ENCODE peak calls at places on chromosomes 5 and 9, in ten cellular contexts. One of them, this sample, is unnamed.

GRCh38 chr5:56323505-56323904 is 90.4 kb upstream of the ANKRD55 start:
- DNase-seq in ELF-1: no peak
- DNase-seq in uterus: no peak
- DNase-seq in GM12865: no peak
- DNase-seq in heart left ventricle: no peak
- DNase-seq in SW480: peak
- DNase-seq in Calu3: peak
- DNase-seq in aorta: no peak
- DNase-seq in NCI-H460: no peak
- DNase-seq in ACHN: peak
- DNase-seq in this sample: peak

GRCh38 chr5:74625742-74626241 is 14.7 kb downstream of the ENC1 start:
- DNase-seq in aorta: no peak
- DNase-seq in ACHN: no peak
- DNase-seq in ELF-1: peak
- DNase-seq in NCI-H460: no peak
- DNase-seq in heart left ventricle: no peak
- DNase-seq in SW480: no peak
- DNase-seq in Calu3: peak
- DNase-seq in uterus: no peak
- DNase-seq in GM12865: no peak
- DNase-seq in this sample: no peak

GRCh38 chr9:19114680-19115270 is 12.1 kb upstream of the HAUS6 start:
- DNase-seq in uterus: no peak
- DNase-seq in NCI-H460: no peak
- DNase-seq in SW480: no peak
- DNase-seq in ACHN: no peak
- DNase-seq in Calu3: no peak
- DNase-seq in GM12865: no peak
- DNase-seq in aorta: no peak
- DNase-seq in heart left ventricle: no peak
- DNase-seq in ELF-1: no peak
- DNase-seq in this sample: no peak

GRCh38 chr5:148791334-148791667 is 35.1 kb upstream of the ADRB2 start:
- DNase-seq in NCI-H460: no peak
- DNase-seq in ELF-1: no peak
- DNase-seq in aorta: no peak
- DNase-seq in uterus: no peak
- DNase-seq in heart left ventricle: no peak
- DNase-seq in SW480: no peak
- DNase-seq in ACHN: peak
- DNase-seq in Calu3: no peak
- DNase-seq in GM12865: peak
- DNase-seq in this sample: peak

GRCh38 chr9:14343948-14344547 is 30.1 kb upstream of the NFIB start:
- DNase-seq in heart left ventricle: peak
- DNase-seq in uterus: no peak
- DNase-seq in ACHN: no peak
- DNase-seq in SW480: no peak
- DNase-seq in ELF-1: no peak
- DNase-seq in NCI-H460: no peak
- DNase-seq in GM12865: no peak
- DNase-seq in aorta: no peak
- DNase-seq in Calu3: no peak
- DNase-seq in this sample: no peak

GRCh38 chr9:20043461-20043860 is 254.6 kb upstream of the SLC24A2 start:
- DNase-seq in uterus: no peak
- DNase-seq in heart left ventricle: no peak
- DNase-seq in ELF-1: no peak
- DNase-seq in Calu3: no peak
- DNase-seq in aorta: no peak
- DNase-seq in SW480: no peak
- DNase-seq in NCI-H460: no peak
- DNase-seq in ACHN: no peak
- DNase-seq in GM12865: peak
- DNase-seq in this sample: no peak

GRCh38 chr9:135416771-135417290 is 62.8 kb upstream of the PPP1R26 start:
- DNase-seq in NCI-H460: no peak
- DNase-seq in ELF-1: no peak
- DNase-seq in ACHN: no peak
- DNase-seq in aorta: no peak
- DNase-seq in Calu3: no peak
- DNase-seq in GM12865: no peak
- DNase-seq in heart left ventricle: no peak
- DNase-seq in SW480: no peak
- DNase-seq in uterus: no peak
- DNase-seq in this sample: no peak

GRCh38 chr5:95969646-95970358 is 8.2 kb upstream of the ELL2 start:
- DNase-seq in heart left ventricle: no peak
- DNase-seq in NCI-H460: no peak
- DNase-seq in SW480: no peak
- DNase-seq in ELF-1: no peak
- DNase-seq in Calu3: no peak
- DNase-seq in ACHN: no peak
- DNase-seq in aorta: no peak
- DNase-seq in uterus: no peak
- DNase-seq in GM12865: no peak
- DNase-seq in this sample: peak

GRCh38 chr9:89814340-89815040 is 209.7 kb downstream of the GADD45G start:
- DNase-seq in Calu3: no peak
- DNase-seq in aorta: peak
- DNase-seq in SW480: no peak
- DNase-seq in uterus: peak
- DNase-seq in GM12865: peak
- DNase-seq in ELF-1: no peak
- DNase-seq in NCI-H460: no peak
- DNase-seq in ACHN: peak
- DNase-seq in heart left ventricle: no peak
- DNase-seq in this sample: peak

GRCh38 chr5:120604898-120605297 is 140.8 kb downstream of the PRR16 start:
- DNase-seq in ELF-1: no peak
- DNase-seq in Calu3: peak
- DNase-seq in heart left ventricle: no peak
- DNase-seq in GM12865: no peak
- DNase-seq in NCI-H460: peak
- DNase-seq in aorta: no peak
- DNase-seq in SW480: no peak
- DNase-seq in uterus: no peak
- DNase-seq in ACHN: peak
- DNase-seq in this sample: no peak

GRCh38 chr9:81125446-81126092 is 563.8 kb downstream of the TLE1 start:
- DNase-seq in NCI-H460: no peak
- DNase-seq in uterus: no peak
- DNase-seq in aorta: no peak
- DNase-seq in Calu3: no peak
- DNase-seq in ACHN: no peak
- DNase-seq in heart left ventricle: no peak
- DNase-seq in ELF-1: no peak
- DNase-seq in GM12865: no peak
- DNase-seq in SW480: no peak
- DNase-seq in this sample: peak

GRCh38 chr9:26779072-26779471 is 113.5 kb downstream of the CAAP1 start:
- DNase-seq in Calu3: no peak
- DNase-seq in heart left ventricle: no peak
- DNase-seq in aorta: no peak
- DNase-seq in ACHN: no peak
- DNase-seq in SW480: peak
- DNase-seq in NCI-H460: peak
- DNase-seq in uterus: no peak
- DNase-seq in ELF-1: no peak
- DNase-seq in GM12865: no peak
- DNase-seq in this sample: no peak

GRCh38 chr5:149757186-149757950 is 27.3 kb downstream of the PPARGC1B start:
- DNase-seq in SW480: no peak
- DNase-seq in NCI-H460: no peak
- DNase-seq in GM12865: no peak
- DNase-seq in Calu3: no peak
- DNase-seq in ACHN: no peak
- DNase-seq in ELF-1: no peak
- DNase-seq in aorta: no peak
- DNase-seq in uterus: no peak
- DNase-seq in heart left ventricle: no peak
- DNase-seq in this sample: no peak

GRCh38 chr9:88168564-88168963 is 30.3 kb upstream of the SPATA31C2 start:
- DNase-seq in NCI-H460: no peak
- DNase-seq in ACHN: no peak
- DNase-seq in GM12865: no peak
- DNase-seq in aorta: no peak
- DNase-seq in uterus: no peak
- DNase-seq in ELF-1: no peak
- DNase-seq in SW480: no peak
- DNase-seq in heart left ventricle: no peak
- DNase-seq in Calu3: no peak
- DNase-seq in this sample: no peak

GRCh38 chr5:54165687-54166086 is 144.7 kb downstream of the ARL15 start:
- DNase-seq in GM12865: no peak
- DNase-seq in ELF-1: no peak
- DNase-seq in SW480: no peak
- DNase-seq in NCI-H460: no peak
- DNase-seq in heart left ventricle: no peak
- DNase-seq in uterus: no peak
- DNase-seq in aorta: no peak
- DNase-seq in Calu3: no peak
- DNase-seq in ACHN: no peak
- DNase-seq in this sample: no peak